ENCODE peak calls at places on chromosome 15, in seven cellular contexts. One of them, this sample, is unnamed.

GRCh38 chr15:78212546-78213424 is 21.6 kb downstream of the ACSBG1 start:
- DNase-seq in glutamatergic neuron: no peak
- DNase-seq in HFF-Myc: peak; percentile 40
- DNase-seq in nephron progenitor cell: peak; percentile 28
- DNase-seq in fibroblast of lung: peak; percentile 74
- DNase-seq in DND-41: no peak
- DNase-seq in AG09309: peak; percentile 7
- DNase-seq in this sample: no peak

GRCh38 chr15:89751748-89752147 is 699 bp upstream of the MESP1 start:
- DNase-seq in glutamatergic neuron: no peak
- DNase-seq in HFF-Myc: no peak
- DNase-seq in nephron progenitor cell: no peak
- DNase-seq in fibroblast of lung: no peak
- DNase-seq in DND-41: no peak
- DNase-seq in AG09309: no peak
- DNase-seq in this sample: no peak

GRCh38 chr15:29825205-29825604 is 2.9 kb upstream of the TJP1 start:
- DNase-seq in glutamatergic neuron: no peak
- DNase-seq in HFF-Myc: no peak
- DNase-seq in nephron progenitor cell: no peak
- DNase-seq in fibroblast of lung: no peak
- DNase-seq in DND-41: peak; percentile 37
- DNase-seq in AG09309: no peak
- DNase-seq in this sample: no peak

GRCh38 chr15:63874616-63875015 is 40.9 kb upstream of the HERC1 start:
- DNase-seq in glutamatergic neuron: no peak
- DNase-seq in HFF-Myc: no peak
- DNase-seq in nephron progenitor cell: no peak
- DNase-seq in fibroblast of lung: no peak
- DNase-seq in DND-41: no peak
- DNase-seq in AG09309: no peak
- DNase-seq in this sample: no peak

GRCh38 chr15:41621200-41622193 is 38.7 kb upstream of the MGA start:
- DNase-seq in glutamatergic neuron: peak; percentile 91
- DNase-seq in HFF-Myc: peak; percentile 45
- DNase-seq in nephron progenitor cell: peak; percentile 75
- DNase-seq in fibroblast of lung: peak; percentile 89
- DNase-seq in DND-41: peak; percentile 81
- DNase-seq in AG09309: no peak
- DNase-seq in this sample: peak; percentile 58

GRCh38 chr15:37370938-37371337 is 270.6 kb upstream of the MEIS2 start:
- DNase-seq in glutamatergic neuron: no peak
- DNase-seq in HFF-Myc: no peak
- DNase-seq in nephron progenitor cell: no peak
- DNase-seq in fibroblast of lung: no peak
- DNase-seq in DND-41: no peak
- DNase-seq in AG09309: no peak
- DNase-seq in this sample: no peak

GRCh38 chr15:66740802-66741201 is 38.8 kb downstream of the SMAD6 start:
- DNase-seq in glutamatergic neuron: no peak
- DNase-seq in HFF-Myc: no peak
- DNase-seq in nephron progenitor cell: no peak
- DNase-seq in fibroblast of lung: peak; percentile 53
- DNase-seq in DND-41: no peak
- DNase-seq in AG09309: peak; percentile 58
- DNase-seq in this sample: no peak

GRCh38 chr15:101501703-101502373 is 12.3 kb upstream of the PCSK6 start:
- DNase-seq in glutamatergic neuron: peak; percentile 40
- DNase-seq in HFF-Myc: no peak
- DNase-seq in nephron progenitor cell: peak; percentile 64
- DNase-seq in fibroblast of lung: no peak
- DNase-seq in DND-41: peak; percentile 10
- DNase-seq in AG09309: no peak
- DNase-seq in this sample: no peak

GRCh38 chr15:64004582-64004981 is 41.7 kb downstream of the DAPK2 start:
- DNase-seq in glutamatergic neuron: no peak
- DNase-seq in HFF-Myc: peak; percentile 61
- DNase-seq in nephron progenitor cell: no peak
- DNase-seq in fibroblast of lung: peak; percentile 77
- DNase-seq in DND-41: no peak
- DNase-seq in AG09309: no peak
- DNase-seq in this sample: no peak

GRCh38 chr15:64443016-64443415 is 17.4 kb upstream of the ZNF609 start:
- DNase-seq in glutamatergic neuron: no peak
- DNase-seq in HFF-Myc: no peak
- DNase-seq in nephron progenitor cell: no peak
- DNase-seq in fibroblast of lung: no peak
- DNase-seq in DND-41: no peak
- DNase-seq in AG09309: no peak
- DNase-seq in this sample: no peak

GRCh38 chr15:61393949-61394348 is 164.8 kb upstream of the RORA start:
- DNase-seq in glutamatergic neuron: no peak
- DNase-seq in HFF-Myc: no peak
- DNase-seq in nephron progenitor cell: no peak
- DNase-seq in fibroblast of lung: peak; percentile 37
- DNase-seq in DND-41: no peak
- DNase-seq in AG09309: no peak
- DNase-seq in this sample: no peak

GRCh38 chr15:49084285-49084570 is 38.0 kb upstream of the SECISBP2L start:
- DNase-seq in glutamatergic neuron: no peak
- DNase-seq in HFF-Myc: no peak
- DNase-seq in nephron progenitor cell: no peak
- DNase-seq in fibroblast of lung: no peak
- DNase-seq in DND-41: no peak
- DNase-seq in AG09309: no peak
- DNase-seq in this sample: no peak

GRCh38 chr15:66809664-66810063 is 107.6 kb downstream of the SMAD6 start:
- DNase-seq in glutamatergic neuron: no peak
- DNase-seq in HFF-Myc: no peak
- DNase-seq in nephron progenitor cell: no peak
- DNase-seq in fibroblast of lung: no peak
- DNase-seq in DND-41: no peak
- DNase-seq in AG09309: no peak
- DNase-seq in this sample: no peak

GRCh38 chr15:63509933-63510547 is 5.6 kb downstream of the USP3 start:
- DNase-seq in glutamatergic neuron: no peak
- DNase-seq in HFF-Myc: no peak
- DNase-seq in nephron progenitor cell: no peak
- DNase-seq in fibroblast of lung: peak; percentile 80
- DNase-seq in DND-41: no peak
- DNase-seq in AG09309: no peak
- DNase-seq in this sample: no peak

GRCh38 chr15:101107625-101108457 is 144.0 kb downstream of the CHSY1 start:
- DNase-seq in glutamatergic neuron: no peak
- DNase-seq in HFF-Myc: no peak
- DNase-seq in nephron progenitor cell: no peak
- DNase-seq in fibroblast of lung: no peak
- DNase-seq in DND-41: no peak
- DNase-seq in AG09309: no peak
- DNase-seq in this sample: no peak

GRCh38 chr15:50055333-50056278 is 63.4 kb downstream of the ATP8B4 start:
- DNase-seq in glutamatergic neuron: no peak
- DNase-seq in HFF-Myc: peak; percentile 3
- DNase-seq in nephron progenitor cell: no peak
- DNase-seq in fibroblast of lung: peak; percentile 93
- DNase-seq in DND-41: no peak
- DNase-seq in AG09309: peak; percentile 98
- DNase-seq in this sample: peak; percentile 47

GRCh38 chr15:81069909-81070308 is 64.2 kb upstream of the CFAP161 start:
- DNase-seq in glutamatergic neuron: no peak
- DNase-seq in HFF-Myc: no peak
- DNase-seq in nephron progenitor cell: no peak
- DNase-seq in fibroblast of lung: no peak
- DNase-seq in DND-41: no peak
- DNase-seq in AG09309: no peak
- DNase-seq in this sample: no peak
- TF ChIP-seq CTCF in glutamatergic neuron: no peak
- TF ChIP-seq CTCF in HFF-Myc: no peak
- TF ChIP-seq CTCF in nephron progenitor cell: no peak
- TF ChIP-seq CTCF in fibroblast of lung: no peak
- TF ChIP-seq CTCF in DND-41: no peak
- TF ChIP-seq CTCF in AG09309: no peak
- TF ChIP-seq CTCF in this sample: no peak

GRCh38 chr15:71237456-71238188 is 122.4 kb downstream of the THSD4 start:
- DNase-seq in glutamatergic neuron: no peak
- DNase-seq in HFF-Myc: peak; percentile 84
- DNase-seq in nephron progenitor cell: no peak
- DNase-seq in fibroblast of lung: peak; percentile 78
- DNase-seq in DND-41: no peak
- DNase-seq in AG09309: peak; percentile 92
- DNase-seq in this sample: no peak
- TF ChIP-seq CTCF in glutamatergic neuron: no peak
- TF ChIP-seq CTCF in HFF-Myc: no peak
- TF ChIP-seq CTCF in nephron progenitor cell: no peak
- TF ChIP-seq CTCF in fibroblast of lung: no peak
- TF ChIP-seq CTCF in DND-41: no peak
- TF ChIP-seq CTCF in AG09309: no peak
- TF ChIP-seq CTCF in this sample: no peak

GRCh38 chr15:90956551-90957104 is 1.9 kb downstream of the RCCD1 start:
- DNase-seq in glutamatergic neuron: peak; percentile 93
- DNase-seq in HFF-Myc: peak; percentile 31
- DNase-seq in nephron progenitor cell: peak; percentile 94
- DNase-seq in fibroblast of lung: peak; percentile 71
- DNase-seq in DND-41: no peak
- DNase-seq in AG09309: no peak
- DNase-seq in this sample: peak; percentile 72
- TF ChIP-seq CTCF in glutamatergic neuron: peak; percentile 98
- TF ChIP-seq CTCF in HFF-Myc: peak; percentile 96
- TF ChIP-seq CTCF in nephron progenitor cell: peak; percentile 92
- TF ChIP-seq CTCF in fibroblast of lung: peak; percentile 95
- TF ChIP-seq CTCF in DND-41: peak; percentile 20
- TF ChIP-seq CTCF in AG09309: peak; percentile 67
- TF ChIP-seq CTCF in this sample: peak; percentile 98

GRCh38 chr15:38724827-38725226 is 160.2 kb upstream of the RASGRP1 start:
- DNase-seq in glutamatergic neuron: no peak
- DNase-seq in HFF-Myc: no peak
- DNase-seq in nephron progenitor cell: no peak
- DNase-seq in fibroblast of lung: no peak
- DNase-seq in DND-41: no peak
- DNase-seq in AG09309: no peak
- DNase-seq in this sample: no peak
- TF ChIP-seq CTCF in glutamatergic neuron: no peak
- TF ChIP-seq CTCF in HFF-Myc: no peak
- TF ChIP-seq CTCF in nephron progenitor cell: no peak
- TF ChIP-seq CTCF in fibroblast of lung: peak; percentile 5
- TF ChIP-seq CTCF in DND-41: peak; percentile 21
- TF ChIP-seq CTCF in AG09309: no peak
- TF ChIP-seq CTCF in this sample: no peak

DNA sequence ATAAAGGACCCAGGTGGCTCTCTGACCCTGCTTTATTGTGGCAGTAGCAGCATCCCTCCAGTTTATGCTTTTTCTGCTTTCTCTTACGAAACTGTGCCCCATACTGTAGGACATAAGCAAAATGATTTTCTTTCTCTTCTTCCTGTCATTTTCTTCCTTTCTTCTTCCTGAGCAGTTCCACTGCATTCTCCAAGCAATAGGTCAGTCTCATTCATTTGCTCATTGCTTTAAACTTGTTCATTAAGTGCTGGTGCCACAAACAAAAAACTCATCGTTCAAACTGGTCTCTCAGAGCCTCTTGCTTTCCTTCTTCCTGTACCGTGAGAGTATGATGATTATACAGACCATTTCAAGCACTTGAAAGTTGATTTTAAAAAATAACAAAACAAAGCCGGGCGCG is 66.8 kb downstream of the PDE8A start:
- DNase-seq in glutamatergic neuron: no peak
- DNase-seq in HFF-Myc: no peak
- DNase-seq in nephron progenitor cell: no peak
- DNase-seq in fibroblast of lung: peak; percentile 51
- DNase-seq in DND-41: no peak
- DNase-seq in AG09309: no peak
- DNase-seq in this sample: no peak
- TF ChIP-seq CTCF in glutamatergic neuron: no peak
- TF ChIP-seq CTCF in HFF-Myc: no peak
- TF ChIP-seq CTCF in nephron progenitor cell: no peak
- TF ChIP-seq CTCF in fibroblast of lung: no peak
- TF ChIP-seq CTCF in DND-41: no peak
- TF ChIP-seq CTCF in AG09309: no peak
- TF ChIP-seq CTCF in this sample: no peak

DNA sequence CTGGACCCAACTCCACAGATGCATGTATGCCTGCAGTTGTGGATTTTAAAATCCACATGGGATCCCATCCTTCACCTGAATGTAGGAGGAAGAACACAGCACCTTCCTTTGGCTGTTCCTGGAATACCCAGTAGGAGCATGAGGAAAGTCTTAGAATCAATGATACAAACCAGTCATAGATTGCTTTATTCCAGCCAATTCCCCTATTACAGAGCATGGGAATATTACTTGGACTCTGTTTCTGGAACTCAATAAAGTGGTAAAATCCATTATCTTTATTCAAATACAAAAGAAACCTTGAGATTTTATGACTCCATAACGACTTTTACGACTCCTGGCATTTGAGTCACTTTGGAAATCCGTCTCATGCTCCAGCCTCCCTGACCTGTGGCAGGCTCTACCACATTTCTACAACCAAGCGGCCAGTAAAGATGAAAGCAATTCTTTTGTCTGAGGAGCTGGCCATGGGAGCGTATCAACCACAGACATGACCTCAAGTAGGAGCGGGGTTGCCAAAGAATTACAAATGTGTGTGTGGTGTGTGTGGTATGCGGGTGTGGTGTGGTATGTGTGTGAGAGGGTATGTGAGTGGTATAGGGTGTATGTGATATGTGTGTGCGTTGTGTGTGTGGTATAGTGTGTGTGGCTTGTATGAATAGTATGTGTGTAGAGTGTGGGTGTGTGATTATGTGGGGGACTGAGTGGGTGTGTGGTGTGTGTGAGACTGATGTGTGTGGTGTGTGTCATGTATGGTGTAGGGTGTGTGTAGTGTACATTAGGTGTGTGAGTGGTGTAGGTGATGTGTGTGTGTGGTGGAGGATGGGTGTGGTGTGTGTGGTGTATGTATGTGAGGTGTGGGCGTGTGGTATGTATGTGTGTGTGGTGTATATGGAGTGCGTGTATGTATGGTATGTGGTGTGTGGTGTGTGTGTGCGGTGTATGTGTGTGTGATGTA is 40.0 kb downstream of the ARRDC4 start:
- DNase-seq in glutamatergic neuron: no peak
- DNase-seq in HFF-Myc: peak; percentile 20
- DNase-seq in nephron progenitor cell: no peak
- DNase-seq in fibroblast of lung: no peak
- DNase-seq in DND-41: no peak
- DNase-seq in AG09309: no peak
- DNase-seq in this sample: no peak
- TF ChIP-seq CTCF in glutamatergic neuron: no peak
- TF ChIP-seq CTCF in HFF-Myc: no peak
- TF ChIP-seq CTCF in nephron progenitor cell: no peak
- TF ChIP-seq CTCF in fibroblast of lung: no peak
- TF ChIP-seq CTCF in DND-41: no peak
- TF ChIP-seq CTCF in AG09309: no peak
- TF ChIP-seq CTCF in this sample: no peak

GRCh38 chr15:57506422-57506821 is 85.3 kb upstream of the MYZAP start:
- DNase-seq in glutamatergic neuron: no peak
- DNase-seq in HFF-Myc: no peak
- DNase-seq in nephron progenitor cell: no peak
- DNase-seq in fibroblast of lung: no peak
- DNase-seq in DND-41: no peak
- DNase-seq in AG09309: no peak
- DNase-seq in this sample: no peak
- TF ChIP-seq CTCF in glutamatergic neuron: no peak
- TF ChIP-seq CTCF in HFF-Myc: peak; percentile 12
- TF ChIP-seq CTCF in nephron progenitor cell: no peak
- TF ChIP-seq CTCF in fibroblast of lung: no peak
- TF ChIP-seq CTCF in DND-41: no peak
- TF ChIP-seq CTCF in AG09309: no peak
- TF ChIP-seq CTCF in this sample: no peak

This sample was measured in CD14-positive monocyte.